ENCODE peak calls at places on chromosomes 1 and 21, in six cellular contexts. E, N, S, U, L and J are unnamed samples.

GRCh38 chr1:181100015-181100905 is 11.8 kb downstream of the IER5 start:
- DNase-seq in N (no peak), U (peak; percentile 52), E (no peak), S (no peak), L (no peak), J (no peak)

GRCh38 chr1:153599847-153600246 is 13.1 kb downstream of the S100A16 start:
- DNase-seq in U (no peak), L (no peak), S (no peak), N (no peak), E (no peak), J (no peak)

GRCh38 chr1:151511636-151512215 is 539 bp downstream of the CGN start:
- DNase-seq in N (peak; percentile 86), S (peak; percentile 76), E (peak; percentile 74), L (no peak), U (peak; percentile 16), J (no peak)

GRCh38 chr1:10980094-10980577 is 32.3 kb upstream of the TARDBP start:
- DNase-seq in U (no peak), L (peak; percentile 45), S (peak; percentile 79), E (peak; percentile 85), N (no peak), J (peak; percentile 76)

GRCh38 chr21:14815001-14815400 is 249.8 kb downstream of the NRIP1 start:
- DNase-seq in S (no peak), N (no peak), E (no peak), L (no peak), U (no peak), J (no peak)

GRCh38 chr1:30856260-30856790 is 52.2 kb downstream of the SDC3 start:
- DNase-seq in L (peak; percentile 43), S (peak; percentile 46), U (no peak), N (peak; percentile 10), E (no peak), J (no peak)

GRCh38 chr1:235734335-235734734 is 84.8 kb upstream of the GNG4 start:
- DNase-seq in N (no peak), L (no peak), E (no peak), U (no peak), S (no peak), J (no peak)

GRCh38 chr1:24233684-24234600 is 46.9 kb upstream of the IFNLR1 start:
- DNase-seq in S (no peak), L (no peak), N (no peak), U (no peak), E (no peak), J (no peak)

GRCh38 chr1:155186955-155187891 is 13.6 kb downstream of the TRIM46 start:
- DNase-seq in S (no peak), U (no peak), L (no peak), N (no peak), E (no peak), J (peak; percentile 13)

GRCh38 chr1:184773762-184774320 is 19.2 kb upstream of the EDEM3 start:
- DNase-seq in L (no peak), S (no peak), E (peak; percentile 64), U (no peak), N (no peak), J (no peak)

GRCh38 chr1:223456747-223457146 is 63.5 kb downstream of the CCDC185 start:
- DNase-seq in N (no peak), E (no peak), U (no peak), L (no peak), S (no peak), J (no peak)

GRCh38 chr1:198678301-198678836 is 39.5 kb downstream of the PTPRC start:
- DNase-seq in L (no peak), S (no peak), U (peak; percentile 38), E (no peak), N (no peak), J (no peak)

GRCh38 chr1:35536551-35537162 is 20.5 kb downstream of the KIAA0319L start:
- DNase-seq in S (no peak), N (no peak), E (no peak), L (no peak), U (peak; percentile 18), J (no peak)

GRCh38 chr1:46446646-46447498 is 42.8 kb upstream of the DMBX1 start:
- DNase-seq in E (peak; percentile 91), L (peak; percentile 56), N (peak; percentile 46), U (peak; percentile 78), S (peak; percentile 91), J (peak; percentile 68)

GRCh38 chr1:5828322-5828935 is 163.8 kb downstream of the NPHP4 start:
- DNase-seq in S (no peak), E (no peak), N (no peak), U (no peak), L (no peak), J (no peak)

GRCh38 chr1:31768939-31769704 is 5.0 kb upstream of the ADGRB2 start:
- DNase-seq in N (no peak), L (no peak), S (no peak), E (no peak), U (no peak), J (no peak)

GRCh38 chr1:168090395-168090794 is 46.3 kb downstream of the GPR161 start:
- DNase-seq in L (no peak), S (no peak), N (no peak), U (no peak), E (no peak), J (no peak)

GRCh38 chr1:56816909-56817308 is 2.3 kb downstream of the FYB2 start:
- DNase-seq in L (no peak), N (no peak), S (no peak), E (no peak), U (no peak), J (no peak)

GRCh38 chr1:15409400-15410222 is at the start of gene EFHD2:
- DNase-seq in S (peak; percentile 92), U (peak; percentile 90), N (peak; percentile 64), E (peak; percentile 85), L (peak; percentile 75), J (peak; percentile 92)

GRCh38 chr21:36697473-36698159 is 1.3 kb upstream of the SIM2 start:
- DNase-seq in S (no peak), N (no peak), U (no peak), E (no peak), L (no peak), J (no peak)

GRCh38 chr1:36160949-36161485 is 5.1 kb downstream of the MAP7D1 start:
- DNase-seq in U (peak; percentile 22), S (peak; percentile 69), E (peak; percentile 78), L (peak; percentile 39), N (no peak), J (peak; percentile 75)

GRCh38 chr1:43831866-43832654 is 101.5 kb upstream of the ARTN start:
- DNase-seq in L (no peak), E (no peak), U (no peak), S (no peak), N (no peak), J (no peak)

GRCh38 chr1:41558761-41559171 is 74.3 kb upstream of the EDN2 start:
- DNase-seq in S (no peak), E (peak; percentile 18), U (no peak), N (no peak), L (no peak), J (peak; percentile 81)